ENCODE peak calls at places on chromosomes 12 and 14, in eight cellular contexts. F is esophagus squamous epithelium, R is right lobe of liver, A is astrocyte, W is uterus, B is fibroblast of lung, Y is aorta, M is OCI-LY7. S is an unnamed sample.
A peak's percentile ranks its signal among the peaks of the same experiment; 100 is the strongest.

GRCh38 chr12:115710104-115710564 is 567.4 kb downstream of the MED13L start:
- DNase-seq in F (no peak), R (no peak), A (peak; percentile 46), W (peak; percentile 32), B (peak; percentile 64), Y (peak; percentile 58), M (no peak), S (peak; percentile 1)

GRCh38 chr12:15520083-15520482 is 197.8 kb downstream of the PTPRO start:
- DNase-seq in F (no peak), R (no peak), A (no peak), W (no peak), B (no peak), Y (no peak), M (no peak), S (no peak)

GRCh38 chr14:60658909-60659585 is 9.8 kb upstream of the SIX1 start:
- DNase-seq in F (no peak), R (no peak), A (no peak), W (no peak), B (no peak), Y (no peak), M (peak; percentile 13), S (no peak)

GRCh38 chr12:28303192-28303591 is 112.9 kb downstream of the CCDC91 start:
- DNase-seq in F (no peak), R (no peak), A (no peak), W (no peak), B (no peak), Y (no peak), M (no peak), S (no peak)

GRCh38 chr14:102517412-102518062 is 8.0 kb upstream of the ANKRD9 start:
- DNase-seq in F (no peak), R (no peak), A (no peak), W (no peak), B (no peak), Y (no peak), M (no peak), S (peak; percentile 67)

GRCh38 chr14:105197274-105197673 is 16.2 kb upstream of the NUDT14 start:
- DNase-seq in F (no peak), R (no peak), A (peak; percentile 13), W (no peak), B (peak; percentile 25), Y (no peak), M (no peak), S (no peak)

GRCh38 chr14:64766430-64767151 is 62.4 kb downstream of the PLEKHG3 start:
- DNase-seq in F (no peak), R (no peak), A (no peak), W (peak; percentile 23), B (no peak), Y (no peak), M (no peak), S (no peak)

GRCh38 chr14:105376521-105377440 is 21.6 kb upstream of the TEX22 start:
- DNase-seq in F (no peak), R (no peak), A (no peak), W (no peak), B (no peak), Y (no peak), M (peak; percentile 29), S (no peak)

GRCh38 chr14:96309907-96310330 is 53.2 kb downstream of the ATG2B start:
- DNase-seq in F (no peak), R (no peak), A (no peak), W (no peak), B (no peak), Y (no peak), M (peak; percentile 7), S (no peak)

GRCh38 chr12:49108958-49109404 is 1.7 kb downstream of the LMBR1L start:
- DNase-seq in F (no peak), R (peak; percentile 53), A (no peak), W (peak; percentile 90), B (peak; percentile 12), Y (peak; percentile 66), M (no peak), S (peak; percentile 42)

GRCh38 chr12:62562892-62563291 is 96.3 kb downstream of the MON2 start:
- DNase-seq in F (no peak), R (no peak), A (peak; percentile 58), W (no peak), B (peak; percentile 72), Y (no peak), M (no peak), S (no peak)

GRCh38 chr14:76953196-76953945 is 75.1 kb downstream of the IRF2BPL start:
- DNase-seq in F (no peak), R (peak; percentile 70), A (peak; percentile 67), W (peak; percentile 81), B (peak; percentile 78), Y (peak; percentile 83), M (no peak), S (peak; percentile 75)

GRCh38 chr12:75635606-75636444 is 124.4 kb upstream of the KRR1 start:
- DNase-seq in F (no peak), R (no peak), A (peak; percentile 99), W (no peak), B (peak; percentile 99), Y (no peak), M (no peak), S (no peak)

GRCh38 chr12:50614167-50614762 is 109.5 kb downstream of the DIP2B start:
- DNase-seq in F (no peak), R (no peak), A (peak; percentile 90), W (no peak), B (peak; percentile 93), Y (no peak), M (no peak), S (no peak)

GRCh38 chr14:74508292-74508731 is 14.7 kb downstream of the ISCA2 start:
- DNase-seq in F (no peak), R (no peak), A (no peak), W (no peak), B (no peak), Y (peak; percentile 37), M (no peak), S (no peak)

GRCh38 chr14:79074501-79074900 is 904.3 kb downstream of the NRXN3 start:
- DNase-seq in F (no peak), R (no peak), A (no peak), W (no peak), B (no peak), Y (no peak), M (no peak), S (no peak)

GRCh38 chr12:76247026-76247688 is 101.1 kb downstream of the BBS10 start:
- DNase-seq in F (no peak), R (no peak), A (no peak), W (no peak), B (peak; percentile 43), Y (no peak), M (no peak), S (no peak)

DNA sequence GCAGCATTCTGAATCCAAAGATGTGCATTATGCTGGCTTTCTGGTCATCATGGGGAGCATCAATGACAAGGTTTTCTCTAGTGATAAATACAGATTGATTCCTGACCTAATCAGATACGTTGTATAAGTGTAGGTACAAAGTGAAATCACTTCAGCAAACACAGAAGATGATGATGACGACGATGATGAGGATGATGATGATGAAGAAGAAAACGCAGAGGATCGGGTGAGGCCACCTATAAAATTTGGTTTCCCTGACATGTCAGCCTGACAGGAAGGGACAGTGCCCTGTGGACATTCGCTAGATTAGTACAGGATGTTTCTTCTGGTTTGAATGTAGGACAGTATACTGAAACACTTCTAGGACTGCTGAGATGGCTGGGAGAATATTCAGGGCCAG is 20.2 kb downstream of the RNF34 start:
- DNase-seq in F (no peak), R (no peak), A (no peak), W (no peak), B (no peak), Y (no peak), M (no peak), S (no peak)
- H3K36me3 ChIP-seq in F (peaks cover 96% of the 10 kb centered on the region), R (peaks cover 72% of the 10 kb centered on the region), A (peaks cover 67% of the 10 kb centered on the region), W (no peaks in the 10 kb centered on the region), B (peaks cover 17% of the 10 kb centered on the region), Y (peaks cover 3% of the 10 kb centered on the region), M (peaks cover 97% of the 10 kb centered on the region), S (peaks cover 43% of the 10 kb centered on the region)

GRCh38 chr12:42145552-42146215 is 1.0 kb upstream of the GXYLT1 start:
- DNase-seq in F (no peak), R (no peak), A (no peak), W (no peak), B (no peak), Y (no peak), M (no peak), S (no peak)
- H3K27ac ChIP-seq in F (no peak overlapping the region), R (no peak overlapping the region), A (no peak overlapping the region), W (no peak overlapping the region), B (no peak overlapping the region), Y (no peak overlapping the region), M (no peak overlapping the region), S (no peak overlapping the region)

GRCh38 chr12:124949779-124950728 is 35.6 kb upstream of the UBC start:
- DNase-seq in F (no peak), R (no peak), A (no peak), W (no peak), B (no peak), Y (no peak), M (no peak), S (peak; percentile 69)

GRCh38 chr12:124947013-124947412 is 32.6 kb upstream of the UBC start:
- DNase-seq in F (no peak), R (no peak), A (no peak), W (no peak), B (no peak), Y (no peak), M (no peak), S (no peak)

GRCh38 chr12:124946440-124946793 is 32.0 kb upstream of the UBC start:
- DNase-seq in F (no peak), R (no peak), A (no peak), W (no peak), B (no peak), Y (no peak), M (no peak), S (no peak)

GRCh38 chr12:124947561-124948398 is 33.3 kb upstream of the UBC start:
- DNase-seq in F (no peak), R (no peak), A (no peak), W (no peak), B (no peak), Y (no peak), M (no peak), S (no peak)

DNA sequence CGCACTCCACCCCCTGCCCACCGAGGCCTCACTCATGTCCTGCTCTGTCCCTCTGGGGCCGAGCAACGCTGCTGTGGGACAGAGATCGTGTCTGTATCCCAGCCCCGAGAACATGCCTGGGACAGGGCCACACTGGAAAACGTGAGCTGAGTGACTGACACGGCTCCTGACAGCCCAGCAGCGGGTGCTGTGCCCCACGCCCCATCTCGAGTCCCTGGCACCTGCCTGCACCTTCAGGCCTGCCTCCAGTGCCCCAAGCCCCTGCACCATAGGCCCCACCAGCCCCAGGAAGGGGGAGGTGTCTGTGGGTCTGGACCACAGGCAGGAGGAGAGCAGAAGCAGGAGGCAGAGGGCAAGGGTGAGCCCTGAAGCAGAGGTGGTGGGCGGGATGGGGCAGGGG is 34.6 kb upstream of the UBC start:
- DNase-seq in F (no peak), R (no peak), A (no peak), W (no peak), B (no peak), Y (no peak), M (no peak), S (no peak)
- H3K36me3 ChIP-seq in F (peaks cover 88% of the 10 kb centered on the region), R (peaks cover 19% of the 10 kb centered on the region), A (peaks cover 12% of the 10 kb centered on the region), W (no peaks in the 10 kb centered on the region), B (peaks cover 12% of the 10 kb centered on the region), Y (no peaks in the 10 kb centered on the region), M (peaks cover 81% of the 10 kb centered on the region), S (peaks cover 4% of the 10 kb centered on the region)

DNA sequence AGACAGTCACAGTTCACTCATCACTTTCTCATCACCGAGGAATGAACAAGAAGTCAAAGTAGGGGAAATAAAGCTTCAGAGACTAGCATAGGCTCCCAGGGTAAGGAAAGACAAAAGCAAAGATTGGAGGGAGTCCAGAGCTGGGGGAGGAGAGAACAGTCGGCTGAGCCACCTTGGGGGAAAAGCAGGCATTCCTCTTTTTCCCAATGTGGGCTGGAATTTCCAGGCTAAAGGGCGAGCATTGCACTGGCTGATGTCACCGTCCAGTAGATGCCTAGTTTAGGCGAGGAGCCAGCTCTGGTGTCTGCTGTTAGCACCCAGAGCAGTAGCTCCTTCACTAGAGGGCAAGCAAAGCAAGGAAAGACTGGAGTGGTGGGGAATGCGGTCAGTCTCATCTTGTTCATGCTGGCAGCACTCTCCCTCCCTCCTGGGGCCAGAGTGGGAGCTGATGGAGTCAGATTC is 8.5 kb upstream of the KRT75 start:
- DNase-seq in F (no peak), R (peak; percentile 40), A (peak; percentile 95), W (no peak), B (peak; percentile 96), Y (no peak), M (no peak), S (no peak)
- H3K27ac ChIP-seq in F (no peak overlapping the region), R (no peak overlapping the region), A (peak overlapping the region; percentile 94), W (no peak overlapping the region), B (no peak overlapping the region), Y (no peak overlapping the region), M (no peak overlapping the region), S (no peak overlapping the region)